ENCODE peak calls at places on chromosome 16, in ten cellular contexts. One of them, this sample, is unnamed. For H3K4me1, the result is how much of the 10 kb centered on the place peaks cover.

GRCh38 chr16:66905633-66906539 is 12.8 kb downstream of the CDH16 start:
- DNase-seq in fibroblast of lung: no peak
- DNase-seq in mucosa of descending colon: no peak
- DNase-seq in uterus: no peak
- DNase-seq in NT2/D1: no peak
- DNase-seq in lung: no peak
- DNase-seq in mammary epithelial cell: peak
- DNase-seq in CD8-positive, alpha-beta T cell: no peak
- DNase-seq in effector memory CD4-positive, alpha-beta T cell: peak
- DNase-seq in right lobe of liver: no peak
- DNase-seq in this sample: no peak

GRCh38 chr16:75326333-75326732 is 74.9 kb upstream of the BCAR1 start:
- DNase-seq in NT2/D1: no peak
- DNase-seq in uterus: no peak
- DNase-seq in fibroblast of lung: no peak
- DNase-seq in right lobe of liver: no peak
- DNase-seq in mucosa of descending colon: no peak
- DNase-seq in mammary epithelial cell: no peak
- DNase-seq in CD8-positive, alpha-beta T cell: no peak
- DNase-seq in effector memory CD4-positive, alpha-beta T cell: no peak
- DNase-seq in lung: no peak
- DNase-seq in this sample: no peak

GRCh38 chr16:2520784-2521577 is 810 bp downstream of the AMDHD2 start:
- DNase-seq in mucosa of descending colon: peak
- DNase-seq in lung: peak
- DNase-seq in CD8-positive, alpha-beta T cell: peak
- DNase-seq in uterus: no peak
- DNase-seq in NT2/D1: no peak
- DNase-seq in effector memory CD4-positive, alpha-beta T cell: peak
- DNase-seq in fibroblast of lung: no peak
- DNase-seq in right lobe of liver: peak
- DNase-seq in mammary epithelial cell: no peak
- DNase-seq in this sample: peak

GRCh38 chr16:7182510-7183109 is 150.0 kb upstream of the RBFOX1 start:
- DNase-seq in uterus: no peak
- DNase-seq in mucosa of descending colon: no peak
- DNase-seq in CD8-positive, alpha-beta T cell: no peak
- DNase-seq in fibroblast of lung: no peak
- DNase-seq in lung: no peak
- DNase-seq in mammary epithelial cell: no peak
- DNase-seq in effector memory CD4-positive, alpha-beta T cell: no peak
- DNase-seq in NT2/D1: peak
- DNase-seq in right lobe of liver: no peak
- DNase-seq in this sample: no peak

GRCh38 chr16:75234856-75235696 is 16.3 kb downstream of the CTRB1 start:
- DNase-seq in lung: no peak
- DNase-seq in right lobe of liver: peak
- DNase-seq in CD8-positive, alpha-beta T cell: no peak
- DNase-seq in mammary epithelial cell: no peak
- DNase-seq in effector memory CD4-positive, alpha-beta T cell: no peak
- DNase-seq in uterus: peak
- DNase-seq in NT2/D1: no peak
- DNase-seq in fibroblast of lung: no peak
- DNase-seq in mucosa of descending colon: peak
- DNase-seq in this sample: no peak

GRCh38 chr16:1913327-1914083 is 4.7 kb downstream of the HS3ST6 start:
- DNase-seq in effector memory CD4-positive, alpha-beta T cell: no peak
- DNase-seq in lung: peak
- DNase-seq in mammary epithelial cell: peak
- DNase-seq in mucosa of descending colon: peak
- DNase-seq in fibroblast of lung: no peak
- DNase-seq in CD8-positive, alpha-beta T cell: no peak
- DNase-seq in uterus: no peak
- DNase-seq in right lobe of liver: no peak
- DNase-seq in NT2/D1: no peak
- DNase-seq in this sample: no peak

GRCh38 chr16:53435066-53435688 is 906 bp downstream of the RBL2 start:
- DNase-seq in CD8-positive, alpha-beta T cell: peak
- DNase-seq in right lobe of liver: peak
- DNase-seq in effector memory CD4-positive, alpha-beta T cell: peak
- DNase-seq in uterus: peak
- DNase-seq in NT2/D1: peak
- DNase-seq in mucosa of descending colon: peak
- DNase-seq in lung: peak
- DNase-seq in fibroblast of lung: peak
- DNase-seq in mammary epithelial cell: peak
- DNase-seq in this sample: peak

GRCh38 chr16:87701505-87701921 is 64.3 kb downstream of the KLHDC4 start:
- DNase-seq in effector memory CD4-positive, alpha-beta T cell: no peak
- DNase-seq in NT2/D1: no peak
- DNase-seq in CD8-positive, alpha-beta T cell: no peak
- DNase-seq in fibroblast of lung: no peak
- DNase-seq in right lobe of liver: no peak
- DNase-seq in mammary epithelial cell: no peak
- DNase-seq in mucosa of descending colon: no peak
- DNase-seq in lung: no peak
- DNase-seq in uterus: no peak
- DNase-seq in this sample: no peak

GRCh38 chr16:79589495-79590134 is 10.9 kb downstream of the MAF start:
- DNase-seq in uterus: peak
- DNase-seq in mammary epithelial cell: no peak
- DNase-seq in lung: no peak
- DNase-seq in effector memory CD4-positive, alpha-beta T cell: no peak
- DNase-seq in CD8-positive, alpha-beta T cell: no peak
- DNase-seq in right lobe of liver: no peak
- DNase-seq in mucosa of descending colon: no peak
- DNase-seq in fibroblast of lung: no peak
- DNase-seq in NT2/D1: no peak
- DNase-seq in this sample: no peak

GRCh38 chr16:77063617-77064016 is 127.4 kb upstream of the MON1B start:
- DNase-seq in NT2/D1: no peak
- DNase-seq in right lobe of liver: no peak
- DNase-seq in lung: no peak
- DNase-seq in fibroblast of lung: no peak
- DNase-seq in mucosa of descending colon: no peak
- DNase-seq in CD8-positive, alpha-beta T cell: no peak
- DNase-seq in effector memory CD4-positive, alpha-beta T cell: no peak
- DNase-seq in uterus: no peak
- DNase-seq in mammary epithelial cell: no peak
- DNase-seq in this sample: no peak

GRCh38 chr16:87297918-87298631 is 19.1 kb downstream of the C16orf95 start:
- DNase-seq in mucosa of descending colon: no peak
- DNase-seq in effector memory CD4-positive, alpha-beta T cell: no peak
- DNase-seq in mammary epithelial cell: no peak
- DNase-seq in NT2/D1: no peak
- DNase-seq in uterus: no peak
- DNase-seq in lung: no peak
- DNase-seq in CD8-positive, alpha-beta T cell: peak
- DNase-seq in right lobe of liver: no peak
- DNase-seq in fibroblast of lung: no peak
- DNase-seq in this sample: no peak

GRCh38 chr16:75130150-75130771 is 13.7 kb upstream of the LDHD start:
- DNase-seq in NT2/D1: no peak
- DNase-seq in uterus: no peak
- DNase-seq in fibroblast of lung: no peak
- DNase-seq in lung: no peak
- DNase-seq in effector memory CD4-positive, alpha-beta T cell: no peak
- DNase-seq in CD8-positive, alpha-beta T cell: no peak
- DNase-seq in right lobe of liver: no peak
- DNase-seq in mammary epithelial cell: no peak
- DNase-seq in mucosa of descending colon: no peak
- DNase-seq in this sample: no peak

GRCh38 chr16:7334801-7335560 is 2.3 kb downstream of the RBFOX1 start:
- DNase-seq in CD8-positive, alpha-beta T cell: no peak
- DNase-seq in right lobe of liver: no peak
- DNase-seq in lung: no peak
- DNase-seq in mucosa of descending colon: no peak
- DNase-seq in mammary epithelial cell: no peak
- DNase-seq in fibroblast of lung: no peak
- DNase-seq in NT2/D1: no peak
- DNase-seq in effector memory CD4-positive, alpha-beta T cell: no peak
- DNase-seq in uterus: no peak
- DNase-seq in this sample: no peak

GRCh38 chr16:4803479-4804243 is 1.2 kb upstream of the ROGDI start:
- DNase-seq in mucosa of descending colon: no peak
- DNase-seq in NT2/D1: no peak
- DNase-seq in effector memory CD4-positive, alpha-beta T cell: no peak
- DNase-seq in lung: no peak
- DNase-seq in uterus: no peak
- DNase-seq in fibroblast of lung: no peak
- DNase-seq in mammary epithelial cell: no peak
- DNase-seq in right lobe of liver: no peak
- DNase-seq in CD8-positive, alpha-beta T cell: no peak
- DNase-seq in this sample: no peak

GRCh38 chr16:86866986-86867722 is 288.8 kb downstream of the FOXL1 start:
- DNase-seq in NT2/D1: no peak
- DNase-seq in mucosa of descending colon: no peak
- DNase-seq in mammary epithelial cell: no peak
- DNase-seq in lung: no peak
- DNase-seq in uterus: no peak
- DNase-seq in fibroblast of lung: no peak
- DNase-seq in CD8-positive, alpha-beta T cell: no peak
- DNase-seq in effector memory CD4-positive, alpha-beta T cell: no peak
- DNase-seq in right lobe of liver: no peak
- DNase-seq in this sample: no peak

GRCh38 chr16:56247018-56247417 is 55.7 kb downstream of the GNAO1 start:
- DNase-seq in fibroblast of lung: no peak
- DNase-seq in CD8-positive, alpha-beta T cell: no peak
- DNase-seq in right lobe of liver: no peak
- DNase-seq in mammary epithelial cell: no peak
- DNase-seq in mucosa of descending colon: no peak
- DNase-seq in uterus: no peak
- DNase-seq in effector memory CD4-positive, alpha-beta T cell: no peak
- DNase-seq in NT2/D1: no peak
- DNase-seq in lung: no peak
- DNase-seq in this sample: no peak
- H3K4me1 ChIP-seq in fibroblast of lung: under half
- H3K4me1 ChIP-seq in CD8-positive, alpha-beta T cell: under half
- H3K4me1 ChIP-seq in right lobe of liver: under half
- H3K4me1 ChIP-seq in mammary epithelial cell: under half
- H3K4me1 ChIP-seq in mucosa of descending colon: under half
- H3K4me1 ChIP-seq in uterus: under half
- H3K4me1 ChIP-seq in effector memory CD4-positive, alpha-beta T cell: under half
- H3K4me1 ChIP-seq in NT2/D1: under half
- H3K4me1 ChIP-seq in lung: under half
- H3K4me1 ChIP-seq in this sample: under half

GRCh38 chr16:85641776-85642176 is 28.7 kb downstream of the GSE1 start:
- DNase-seq in fibroblast of lung: peak
- DNase-seq in lung: no peak
- DNase-seq in mucosa of descending colon: peak
- DNase-seq in right lobe of liver: peak
- DNase-seq in NT2/D1: no peak
- DNase-seq in uterus: no peak
- DNase-seq in mammary epithelial cell: peak
- DNase-seq in CD8-positive, alpha-beta T cell: no peak
- DNase-seq in effector memory CD4-positive, alpha-beta T cell: no peak
- DNase-seq in this sample: no peak
- H3K4me1 ChIP-seq in fibroblast of lung: under half
- H3K4me1 ChIP-seq in lung: under half
- H3K4me1 ChIP-seq in mucosa of descending colon: half or more
- H3K4me1 ChIP-seq in right lobe of liver: under half
- H3K4me1 ChIP-seq in NT2/D1: under half
- H3K4me1 ChIP-seq in uterus: under half
- H3K4me1 ChIP-seq in mammary epithelial cell: under half
- H3K4me1 ChIP-seq in CD8-positive, alpha-beta T cell: under half
- H3K4me1 ChIP-seq in effector memory CD4-positive, alpha-beta T cell: under half
- H3K4me1 ChIP-seq in this sample: under half

GRCh38 chr16:89344314-89344828 is 126.9 kb downstream of the ZNF778 start:
- DNase-seq in uterus: no peak
- DNase-seq in NT2/D1: no peak
- DNase-seq in effector memory CD4-positive, alpha-beta T cell: no peak
- DNase-seq in mucosa of descending colon: no peak
- DNase-seq in mammary epithelial cell: no peak
- DNase-seq in fibroblast of lung: no peak
- DNase-seq in right lobe of liver: no peak
- DNase-seq in lung: no peak
- DNase-seq in CD8-positive, alpha-beta T cell: no peak
- DNase-seq in this sample: no peak

GRCh38 chr16:89346869-89347268 is 129.4 kb downstream of the ZNF778 start:
- DNase-seq in right lobe of liver: no peak
- DNase-seq in mammary epithelial cell: no peak
- DNase-seq in uterus: no peak
- DNase-seq in fibroblast of lung: no peak
- DNase-seq in CD8-positive, alpha-beta T cell: no peak
- DNase-seq in effector memory CD4-positive, alpha-beta T cell: no peak
- DNase-seq in NT2/D1: no peak
- DNase-seq in mucosa of descending colon: no peak
- DNase-seq in lung: no peak
- DNase-seq in this sample: no peak

GRCh38 chr16:89343501-89344291 is 126.2 kb downstream of the ZNF778 start:
- DNase-seq in lung: no peak
- DNase-seq in CD8-positive, alpha-beta T cell: no peak
- DNase-seq in effector memory CD4-positive, alpha-beta T cell: no peak
- DNase-seq in mucosa of descending colon: peak
- DNase-seq in mammary epithelial cell: peak
- DNase-seq in right lobe of liver: no peak
- DNase-seq in NT2/D1: no peak
- DNase-seq in uterus: no peak
- DNase-seq in fibroblast of lung: peak
- DNase-seq in this sample: no peak

GRCh38 chr16:89344846-89345577 is 127.5 kb downstream of the ZNF778 start:
- DNase-seq in mammary epithelial cell: no peak
- DNase-seq in mucosa of descending colon: peak
- DNase-seq in effector memory CD4-positive, alpha-beta T cell: no peak
- DNase-seq in lung: no peak
- DNase-seq in CD8-positive, alpha-beta T cell: no peak
- DNase-seq in fibroblast of lung: no peak
- DNase-seq in NT2/D1: no peak
- DNase-seq in right lobe of liver: no peak
- DNase-seq in uterus: no peak
- DNase-seq in this sample: no peak

GRCh38 chr16:89345663-89346150 is 128.2 kb downstream of the ZNF778 start:
- DNase-seq in fibroblast of lung: no peak
- DNase-seq in effector memory CD4-positive, alpha-beta T cell: no peak
- DNase-seq in uterus: no peak
- DNase-seq in lung: no peak
- DNase-seq in right lobe of liver: peak
- DNase-seq in mammary epithelial cell: no peak
- DNase-seq in mucosa of descending colon: no peak
- DNase-seq in CD8-positive, alpha-beta T cell: no peak
- DNase-seq in NT2/D1: no peak
- DNase-seq in this sample: no peak
- H3K4me1 ChIP-seq in fibroblast of lung: under half
- H3K4me1 ChIP-seq in effector memory CD4-positive, alpha-beta T cell: under half
- H3K4me1 ChIP-seq in uterus: under half
- H3K4me1 ChIP-seq in lung: under half
- H3K4me1 ChIP-seq in right lobe of liver: under half
- H3K4me1 ChIP-seq in mammary epithelial cell: under half
- H3K4me1 ChIP-seq in mucosa of descending colon: under half
- H3K4me1 ChIP-seq in CD8-positive, alpha-beta T cell: half or more
- H3K4me1 ChIP-seq in NT2/D1: under half
- H3K4me1 ChIP-seq in this sample: half or more

DNA sequence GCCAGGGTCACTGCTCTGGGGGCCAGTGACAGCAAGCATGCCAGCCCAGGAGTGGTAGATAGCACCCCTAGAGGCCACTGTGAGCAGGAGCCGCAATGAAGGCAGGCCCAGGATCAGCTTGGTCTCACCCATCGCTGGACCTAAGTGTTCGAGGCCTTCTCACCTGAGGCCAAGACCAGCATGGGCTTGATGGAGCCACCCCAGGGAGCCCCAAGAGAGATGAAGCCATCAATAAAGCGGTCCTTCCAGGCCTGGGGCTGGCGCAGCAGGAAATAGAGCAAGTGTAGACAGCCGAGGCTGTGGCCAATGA is 1.8 kb downstream of the LCAT start:
- DNase-seq in right lobe of liver: no peak
- DNase-seq in effector memory CD4-positive, alpha-beta T cell: no peak
- DNase-seq in mucosa of descending colon: no peak
- DNase-seq in mammary epithelial cell: no peak
- DNase-seq in lung: no peak
- DNase-seq in NT2/D1: peak
- DNase-seq in fibroblast of lung: no peak
- DNase-seq in uterus: no peak
- DNase-seq in CD8-positive, alpha-beta T cell: no peak
- DNase-seq in this sample: no peak
- H3K4me1 ChIP-seq in right lobe of liver: under half
- H3K4me1 ChIP-seq in effector memory CD4-positive, alpha-beta T cell: under half
- H3K4me1 ChIP-seq in mucosa of descending colon: under half
- H3K4me1 ChIP-seq in mammary epithelial cell: under half
- H3K4me1 ChIP-seq in lung: under half
- H3K4me1 ChIP-seq in NT2/D1: under half
- H3K4me1 ChIP-seq in fibroblast of lung: under half
- H3K4me1 ChIP-seq in uterus: under half
- H3K4me1 ChIP-seq in CD8-positive, alpha-beta T cell: under half
- H3K4me1 ChIP-seq in this sample: under half